ENCODE peak calls at places on chromosome 21, in seven cellular contexts. F, J, K, Y, P, M and Z are unnamed samples.

GRCh38 chr21:38352536-38353219 is 95.9 kb downstream of the KCNJ15 start:
- DNase-seq in K (peak; percentile 27), Y (peak; percentile 35), P (peak; percentile 84), J (no peak), M (peak; percentile 62), F (peak; percentile 3), Z (no peak)

GRCh38 chr21:36815284-36815683 is 116.4 kb downstream of the SIM2 start:
- DNase-seq in P (no peak), M (no peak), J (no peak), F (no peak), Y (no peak), K (no peak), Z (no peak)

GRCh38 chr21:38413958-38414506 is 84.2 kb downstream of the ERG start:
- DNase-seq in Y (no peak), F (no peak), P (no peak), J (no peak), M (peak; percentile 7), K (no peak), Z (no peak)

GRCh38 chr21:42864812-42865211 is 14.5 kb downstream of the WDR4 start:
- DNase-seq in K (no peak), F (no peak), Y (peak; percentile 55), P (no peak), J (no peak), M (no peak), Z (no peak)

GRCh38 chr21:37407719-37408455 is 41.3 kb downstream of the DYRK1A start:
- DNase-seq in K (no peak), P (no peak), Y (no peak), J (peak; percentile 43), M (no peak), F (no peak), Z (no peak)

GRCh38 chr21:39224930-39225329 is 41.7 kb upstream of the PSMG1 start:
- DNase-seq in Y (no peak), M (no peak), J (no peak), P (no peak), F (no peak), K (no peak), Z (no peak)

GRCh38 chr21:42678118-42678430 is 24.7 kb downstream of the PDE9A start:
- DNase-seq in K (no peak), Y (peak; percentile 87), F (no peak), J (no peak), M (no peak), P (no peak), Z (no peak)

GRCh38 chr21:31326478-31327247 is 17.4 kb downstream of the TIAM1 start:
- DNase-seq in M (no peak), F (no peak), P (no peak), J (peak; percentile 95), K (peak; percentile 41), Y (no peak), Z (peak; percentile 31)

GRCh38 chr21:36422279-36423098 is 37.3 kb downstream of the CHAF1B start:
- DNase-seq in P (peak; percentile 85), M (peak; percentile 89), K (peak; percentile 72), J (no peak), F (peak; percentile 40), Y (peak; percentile 59), Z (peak; percentile 66)

GRCh38 chr21:31731112-31731801 is 661 bp downstream of the SCAF4 start:
- DNase-seq in F (peak; percentile 68), P (peak; percentile 71), M (peak; percentile 65), Y (peak; percentile 85), K (peak; percentile 35), J (no peak), Z (peak; percentile 38)

GRCh38 chr21:20882462-20883415 is 115.5 kb upstream of the NCAM2 start:
- DNase-seq in J (no peak), P (peak; percentile 65), Y (peak; percentile 16), F (no peak), M (peak; percentile 56), K (no peak), Z (no peak)

GRCh38 chr21:36615274-36615964 is 83.5 kb upstream of the SIM2 start:
- DNase-seq in F (peak; percentile 40), M (peak; percentile 12), Y (no peak), K (no peak), J (no peak), P (peak; percentile 60), Z (no peak)

GRCh38 chr21:36700961-36701911 is 2.3 kb downstream of the SIM2 start:
- DNase-seq in F (no peak), K (no peak), M (no peak), Y (peak; percentile 51), P (peak; percentile 77), J (no peak), Z (peak; percentile 20)

GRCh38 chr21:32772281-32773047 is 909 bp upstream of the PAXBP1 start:
- DNase-seq in Y (peak; percentile 29), J (peak; percentile 9), M (peak; percentile 75), P (no peak), K (peak; percentile 14), F (no peak), Z (peak; percentile 32)

GRCh38 chr21:42798106-42798505 is 81.2 kb downstream of the WDR4 start:
- DNase-seq in Y (no peak), F (no peak), P (no peak), M (no peak), J (no peak), K (no peak), Z (no peak)

GRCh38 chr21:38993561-38993960 is 187.8 kb downstream of the ETS2 start:
- DNase-seq in F (peak; percentile 41), P (no peak), M (no peak), J (no peak), K (no peak), Y (no peak), Z (no peak)

GRCh38 chr21:36835383-36835795 is 131.1 kb downstream of the HLCS start:
- DNase-seq in Y (peak; percentile 22), M (peak; percentile 11), K (no peak), P (no peak), J (no peak), F (no peak), Z (no peak)

GRCh38 chr21:42594616-42595280 is 58.7 kb upstream of the PDE9A start:
- DNase-seq in Y (no peak), F (no peak), K (no peak), J (no peak), P (no peak), M (no peak), Z (no peak)

GRCh38 chr21:42991992-42992740 is 17.8 kb downstream of the PKNOX1 start:
- DNase-seq in P (no peak), J (no peak), M (peak; percentile 66), K (no peak), F (no peak), Y (no peak), Z (no peak)

GRCh38 chr21:33698088-33698487 is 55.8 kb downstream of the ITSN1 start:
- DNase-seq in K (no peak), P (no peak), F (no peak), M (no peak), Y (no peak), J (no peak), Z (no peak)

GRCh38 chr21:17466166-17466565 is 46.7 kb upstream of the CXADR start:
- DNase-seq in P (no peak), F (peak; percentile 51), M (peak; percentile 6), K (no peak), J (no peak), Y (no peak), Z (no peak)

GRCh38 chr21:23249760-23250159 is 2251.6 kb downstream of the NCAM2 start:
- DNase-seq in M (no peak), F (no peak), J (no peak), P (no peak), Y (no peak), K (no peak), Z (no peak)

GRCh38 chr21:36454079-36454478 is 25.8 kb downstream of the CLDN14 start:
- DNase-seq in F (no peak), P (no peak), Y (no peak), K (no peak), M (no peak), J (no peak), Z (no peak)

GRCh38 chr21:37253991-37254390 is 13.1 kb downstream of the VPS26C start:
- DNase-seq in K (no peak), F (no peak), M (no peak), J (no peak), Y (no peak), P (no peak), Z (no peak)

GRCh38 chr21:14757533-14758327 is 211.6 kb upstream of the SAMSN1 start:
- DNase-seq in Y (no peak), J (no peak), F (no peak), M (peak; percentile 62), P (no peak), K (no peak), Z (no peak)

GRCh38 chr21:27094182-27094948 is 127.5 kb upstream of the ADAMTS5 start:
- DNase-seq in P (no peak), F (no peak), Y (no peak), J (no peak), M (no peak), K (no peak), Z (no peak)
- TF ChIP-seq TAF1 in P (no peak), F (no peak), Y (no peak), J (no peak), M (no peak), K (no peak), Z (no peak)

DNA sequence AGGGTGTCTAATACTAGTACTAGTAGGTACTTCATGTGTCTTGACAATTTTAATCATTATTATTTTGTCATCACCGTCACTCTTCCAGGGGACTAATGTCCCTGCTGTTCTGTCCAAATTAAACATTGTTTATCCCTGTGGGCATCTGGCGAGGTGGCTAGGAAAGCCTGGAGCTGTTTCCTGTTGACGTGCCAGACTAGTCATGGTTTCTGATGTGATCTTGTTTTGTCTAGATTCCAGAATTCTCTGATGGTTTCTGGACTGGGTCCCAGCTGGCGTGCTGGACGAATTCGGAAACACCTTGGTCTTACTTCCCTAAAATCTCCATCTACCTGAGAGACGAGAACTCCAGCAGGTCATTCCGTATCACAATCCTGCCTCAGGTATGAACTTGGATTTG is 66.1 kb upstream of the FAM3B start:
- DNase-seq in P (no peak), F (no peak), J (no peak), M (no peak), Y (no peak), K (no peak), Z (no peak)
- TF ChIP-seq TAF1 in P (no peak), F (no peak), J (no peak), M (no peak), Y (no peak), K (no peak), Z (no peak)

GRCh38 chr21:34835526-34835925 is 166.7 kb downstream of the CLIC6 start:
- DNase-seq in J (no peak), F (peak; percentile 50), P (no peak), K (no peak), Y (no peak), M (no peak), Z (no peak)
- TF ChIP-seq TAF1 in J (no peak), F (no peak), P (no peak), K (no peak), Y (no peak), M (no peak), Z (no peak)

DNA sequence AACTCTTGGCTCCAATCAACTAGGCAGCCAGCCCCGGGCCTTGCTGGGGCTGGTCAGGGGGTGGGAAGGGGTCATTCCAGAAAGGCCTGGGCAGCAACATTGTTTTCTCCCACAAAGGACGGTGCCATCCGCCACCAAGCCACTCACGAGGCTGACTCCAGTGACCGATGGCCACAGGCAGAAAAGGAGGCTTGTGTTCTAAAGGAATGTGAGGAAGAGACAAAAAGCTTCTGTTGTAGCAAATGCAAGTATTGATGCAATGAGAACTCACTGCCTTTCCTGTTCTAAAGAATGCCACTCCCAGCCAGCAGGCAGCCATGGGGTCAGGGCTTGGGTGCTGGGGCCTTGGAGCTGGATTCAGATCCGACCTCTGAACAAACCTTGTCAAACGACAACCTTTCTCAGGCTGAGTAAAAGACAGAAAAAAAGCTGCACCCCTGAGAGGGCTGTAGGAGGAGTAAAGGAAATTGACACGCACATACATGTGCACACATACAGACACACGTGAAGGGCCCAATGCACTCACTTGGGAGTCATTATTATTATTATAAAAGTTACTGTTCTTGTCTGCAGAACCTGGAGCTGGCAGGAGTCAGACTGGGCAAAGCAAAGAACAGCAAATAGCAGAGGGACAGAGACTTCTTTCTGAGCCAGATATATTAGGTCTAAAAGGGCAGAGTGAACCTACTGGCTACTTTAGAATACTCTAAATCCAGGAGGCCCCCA is 13.9 kb upstream of the PRMT2 start:
- DNase-seq in K (no peak), J (no peak), P (no peak), M (no peak), Y (no peak), F (peak; percentile 85), Z (no peak)
- TF ChIP-seq TAF1 in K (no peak), J (no peak), P (no peak), M (no peak), Y (no peak), F (no peak), Z (no peak)